ENCODE peak calls at places on chromosomes 2 and 18, in six cellular contexts. S is kidney epithelial cell, N is tibial artery, K is AG04449, D is fibroblast of mammary gland, F is aorta. B is an unnamed sample.
A peak's percentile ranks its signal among the peaks of the same experiment; 100 is the strongest.

GRCh38 chr2:164839914-164840457 is 1.6 kb downstream of the COBLL1 start:
- DNase-seq in S (no peak), N (no peak), K (no peak), D (peak; percentile 54), F (no peak), B (no peak)

GRCh38 chr2:217127744-217128143 is 267.9 kb upstream of the TNP1 start:
- DNase-seq in S (no peak), N (no peak), K (no peak), D (no peak), F (no peak), B (no peak)

GRCh38 chr2:5696351-5696740 is 4.2 kb downstream of the SOX11 start:
- DNase-seq in S (no peak), N (no peak), K (no peak), D (no peak), F (peak; percentile 38), B (no peak)

GRCh38 chr2:191369034-191369433 is 123.8 kb downstream of the MYO1B start:
- DNase-seq in S (no peak), N (no peak), K (no peak), D (peak; percentile 34), F (no peak), B (no peak)

GRCh38 chr2:69597105-69597504 is 46.4 kb downstream of the AAK1 start:
- DNase-seq in S (no peak), N (no peak), K (no peak), D (no peak), F (no peak), B (no peak)

GRCh38 chr2:207167129-207167923 is 1.6 kb upstream of the KLF7 start:
- DNase-seq in S (no peak), N (no peak), K (peak; percentile 58), D (peak; percentile 74), F (no peak), B (no peak)

GRCh38 chr2:70537840-70538239 is 15.8 kb downstream of the TGFA start:
- DNase-seq in S (no peak), N (no peak), K (no peak), D (no peak), F (no peak), B (no peak)

GRCh38 chr2:6927186-6927585 is 10.0 kb downstream of the RNF144A start:
- DNase-seq in S (no peak), N (no peak), K (no peak), D (no peak), F (no peak), B (no peak)

GRCh38 chr2:222892321-222892720 is 31.5 kb downstream of the ACSL3 start:
- DNase-seq in S (no peak), N (no peak), K (no peak), D (peak; percentile 56), F (no peak), B (no peak)

GRCh38 chr2:170243118-170243837 is 65.3 kb downstream of the MYO3B start:
- DNase-seq in S (no peak), N (no peak), K (no peak), D (no peak), F (no peak), B (no peak)

GRCh38 chr2:71796174-71796592 is 342.8 kb downstream of the DYSF start:
- DNase-seq in S (no peak), N (peak; percentile 60), K (no peak), D (no peak), F (peak; percentile 62), B (no peak)

GRCh38 chr2:10614940-10615339 is 74.8 kb downstream of the NOL10 start:
- DNase-seq in S (no peak), N (no peak), K (no peak), D (peak; percentile 83), F (no peak), B (no peak)

GRCh38 chr18:51255694-51256093 is 58.2 kb upstream of the MEX3C start:
- DNase-seq in S (no peak), N (no peak), K (peak; percentile 16), D (peak; percentile 8), F (no peak), B (no peak)

GRCh38 chr2:46308081-46308480 is 10.9 kb downstream of the EPAS1 start:
- DNase-seq in S (no peak), N (no peak), K (no peak), D (no peak), F (no peak), B (no peak)

GRCh38 chr18:58105206-58105907 is 61.3 kb downstream of the NEDD4L start:
- DNase-seq in S (no peak), N (no peak), K (no peak), D (no peak), F (no peak), B (no peak)

GRCh38 chr18:24386680-24387079 is 10.9 kb downstream of the OSBPL1A start:
- DNase-seq in S (no peak), N (no peak), K (no peak), D (no peak), F (no peak), B (no peak)

GRCh38 chr18:32257073-32257780 is 67.4 kb downstream of the MEP1B start:
- DNase-seq in S (no peak), N (no peak), K (no peak), D (no peak), F (no peak), B (no peak)
- H3K4me3 ChIP-seq in S (no peak overlapping the region), N (no peak overlapping the region), K (no peak overlapping the region), D (no peak overlapping the region), F (no peak overlapping the region), B (no peak overlapping the region)

GRCh38 chr2:156437876-156438410 is 1.8 kb downstream of the GPD2 start:
- DNase-seq in S (no peak), N (no peak), K (no peak), D (peak; percentile 42), F (no peak), B (no peak)

GRCh38 chr2:156436477-156437085 is 402 bp downstream of the GPD2 start:
- DNase-seq in S (no peak), N (no peak), K (no peak), D (no peak), F (no peak), B (peak; percentile 53)

GRCh38 chr2:156435392-156435724 is 821 bp upstream of the GPD2 start:
- DNase-seq in S (no peak), N (no peak), K (no peak), D (no peak), F (no peak), B (no peak)

GRCh38 chr2:156435725-156436476 is at the start of gene GPD2:
- DNase-seq in S (peak; percentile 53), N (peak; percentile 97), K (no peak), D (peak; percentile 87), F (peak; percentile 96), B (no peak)

GRCh38 chr2:156437272-156437671 is 1.1 kb downstream of the GPD2 start:
- DNase-seq in S (no peak), N (peak; percentile 82), K (no peak), D (peak; percentile 71), F (peak; percentile 62), B (no peak)
- H3K4me3 ChIP-seq in S (no peak overlapping the region), N (peak overlapping the region; percentile 66), K (peak overlapping the region; percentile 72), D (peak overlapping the region; percentile 82), F (peak overlapping the region; percentile 78), B (peak overlapping the region; percentile 57)

DNA sequence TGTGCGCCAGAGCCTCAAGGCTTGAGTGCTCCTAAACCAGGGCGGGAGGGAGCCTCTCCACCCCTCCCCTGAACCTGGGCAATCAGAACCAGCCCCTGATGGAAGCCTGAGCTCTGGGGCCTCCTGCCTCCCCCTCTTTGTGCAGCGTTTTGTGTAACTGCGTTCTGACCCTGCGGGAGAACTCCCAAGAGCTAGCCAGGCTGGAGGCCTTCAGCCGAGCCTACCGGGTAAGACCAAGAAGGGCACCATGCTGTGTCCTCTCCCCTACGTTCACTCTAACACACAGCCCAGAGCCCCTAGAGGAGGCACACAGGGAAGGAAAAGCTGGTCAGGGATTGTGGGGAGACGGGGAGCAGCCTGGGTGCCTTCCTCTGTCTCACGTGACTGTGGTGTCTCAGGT is 108.0 kb downstream of the PLB1 start:
- DNase-seq in S (no peak), N (no peak), K (no peak), D (no peak), F (peak; percentile 38), B (no peak)
- H3K4me3 ChIP-seq in S (no peak overlapping the region), N (no peak overlapping the region), K (no peak overlapping the region), D (no peak overlapping the region), F (no peak overlapping the region), B (no peak overlapping the region)

GRCh38 chr2:178237488-178238143 is 43.3 kb downstream of the OSBPL6 start:
- DNase-seq in S (no peak), N (no peak), K (no peak), D (peak; percentile 38), F (no peak), B (no peak)

GRCh38 chr2:178238144-178238521 is 43.8 kb downstream of the OSBPL6 start:
- DNase-seq in S (no peak), N (no peak), K (no peak), D (peak; percentile 82), F (no peak), B (no peak)

GRCh38 chr2:178233428-178233827 is 39.1 kb downstream of the OSBPL6 start:
- DNase-seq in S (no peak), N (no peak), K (no peak), D (peak; percentile 73), F (no peak), B (no peak)

GRCh38 chr2:178238750-178239149 is 44.4 kb downstream of the OSBPL6 start:
- DNase-seq in S (no peak), N (no peak), K (no peak), D (no peak), F (no peak), B (no peak)

GRCh38 chr2:178234648-178235047 is 40.3 kb downstream of the OSBPL6 start:
- DNase-seq in S (no peak), N (no peak), K (peak; percentile 19), D (peak; percentile 65), F (no peak), B (no peak)
- H3K4me3 ChIP-seq in S (no peak overlapping the region), N (no peak overlapping the region), K (no peak overlapping the region), D (no peak overlapping the region), F (no peak overlapping the region), B (no peak overlapping the region)

DNA sequence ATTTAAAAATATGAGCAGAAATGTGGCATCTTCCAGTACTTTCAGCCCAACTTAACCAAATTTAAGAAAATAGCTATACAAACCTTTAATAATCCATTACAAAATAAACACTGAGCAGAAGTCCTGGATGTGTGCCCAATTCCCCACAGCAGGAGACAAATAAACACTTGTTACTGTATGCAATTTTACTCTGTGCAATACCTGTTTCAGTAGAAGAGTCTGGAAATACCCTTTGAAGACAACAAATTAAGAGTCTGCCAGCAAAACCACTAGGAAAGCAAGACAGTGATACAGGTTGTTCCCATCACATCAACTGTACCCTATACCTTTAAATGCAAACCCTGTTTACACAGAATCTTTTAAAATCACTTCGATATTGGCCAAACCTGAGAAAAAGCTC is 41.4 kb upstream of the RNU4ATAC start:
- DNase-seq in S (no peak), N (no peak), K (no peak), D (peak; percentile 43), F (no peak), B (no peak)
- H3K4me3 ChIP-seq in S (no peak overlapping the region), N (no peak overlapping the region), K (no peak overlapping the region), D (no peak overlapping the region), F (no peak overlapping the region), B (no peak overlapping the region)

B was measured in GM12864.